ENCODE peak calls at places on chromosomes 13 and 19, in ten cellular contexts. F is lower leg skin, Z is fibroblast of pulmonary artery, W is brain microvascular endothelial cell, S is MM.1S, G is stomach, D is LNCaP clone FGC, V is tibial artery, Y is AG04450, X is testis. N is an unnamed sample.

GRCh38 chr13:49859568-49859967 is 67.1 kb upstream of the KPNA3 start:
- DNase-seq in W (peak), X (no peak), G (no peak), Y (peak), D (no peak), V (no peak), F (no peak), Z (peak), S (no peak), N (peak)

GRCh38 chr13:84296386-84296785 is 414.1 kb upstream of the SLITRK1 start:
- DNase-seq in V (no peak), S (no peak), F (no peak), Z (no peak), X (no peak), G (no peak), D (no peak), Y (no peak), W (no peak), N (no peak)

GRCh38 chr19:12985049-12985776 is 10.1 kb upstream of the NFIX start:
- DNase-seq in Y (no peak), G (peak), S (peak), D (no peak), F (peak), W (peak), X (peak), Z (no peak), V (peak), N (peak)

GRCh38 chr19:36073121-36073876 is 18.6 kb downstream of the WDR62 start:
- DNase-seq in V (no peak), D (no peak), W (no peak), Y (no peak), Z (no peak), G (no peak), S (no peak), X (no peak), F (no peak), N (no peak)

GRCh38 chr19:55528030-55528801 is 8.7 kb downstream of the SBK2 start:
- DNase-seq in Z (no peak), Y (no peak), F (no peak), S (no peak), V (no peak), W (no peak), G (no peak), D (no peak), X (no peak), N (peak)

GRCh38 chr13:35964764-35965163 is 166.4 kb downstream of the DCLK1 start:
- DNase-seq in S (no peak), V (no peak), D (peak), W (peak), Y (no peak), X (no peak), F (no peak), G (no peak), Z (peak), N (peak)

GRCh38 chr19:38917921-38918491 is 6.0 kb upstream of the CCER2 start:
- DNase-seq in V (peak), S (no peak), X (peak), G (no peak), Z (peak), F (no peak), Y (no peak), D (no peak), W (no peak), N (no peak)

GRCh38 chr19:40811478-40812341 is 12.7 kb downstream of the EGLN2 start:
- DNase-seq in X (no peak), D (no peak), G (no peak), F (no peak), W (no peak), Z (no peak), S (no peak), Y (no peak), V (no peak), N (no peak)

GRCh38 chr19:55319786-55320185 is 5.4 kb downstream of the TMEM150B start:
- DNase-seq in Y (no peak), G (no peak), W (peak), D (no peak), S (no peak), F (no peak), X (peak), Z (peak), V (no peak), N (peak)

GRCh38 chr13:27533155-27533643 is 82.8 kb upstream of the MTIF3 start:
- DNase-seq in W (peak), Y (peak), V (peak), S (peak), G (peak), F (peak), D (no peak), Z (peak), X (peak), N (peak)

GRCh38 chr13:36323951-36324566 is 22.1 kb downstream of the SPART start:
- DNase-seq in S (no peak), F (no peak), W (peak), V (no peak), X (no peak), G (no peak), Z (peak), Y (no peak), D (no peak), N (peak)

DNA sequence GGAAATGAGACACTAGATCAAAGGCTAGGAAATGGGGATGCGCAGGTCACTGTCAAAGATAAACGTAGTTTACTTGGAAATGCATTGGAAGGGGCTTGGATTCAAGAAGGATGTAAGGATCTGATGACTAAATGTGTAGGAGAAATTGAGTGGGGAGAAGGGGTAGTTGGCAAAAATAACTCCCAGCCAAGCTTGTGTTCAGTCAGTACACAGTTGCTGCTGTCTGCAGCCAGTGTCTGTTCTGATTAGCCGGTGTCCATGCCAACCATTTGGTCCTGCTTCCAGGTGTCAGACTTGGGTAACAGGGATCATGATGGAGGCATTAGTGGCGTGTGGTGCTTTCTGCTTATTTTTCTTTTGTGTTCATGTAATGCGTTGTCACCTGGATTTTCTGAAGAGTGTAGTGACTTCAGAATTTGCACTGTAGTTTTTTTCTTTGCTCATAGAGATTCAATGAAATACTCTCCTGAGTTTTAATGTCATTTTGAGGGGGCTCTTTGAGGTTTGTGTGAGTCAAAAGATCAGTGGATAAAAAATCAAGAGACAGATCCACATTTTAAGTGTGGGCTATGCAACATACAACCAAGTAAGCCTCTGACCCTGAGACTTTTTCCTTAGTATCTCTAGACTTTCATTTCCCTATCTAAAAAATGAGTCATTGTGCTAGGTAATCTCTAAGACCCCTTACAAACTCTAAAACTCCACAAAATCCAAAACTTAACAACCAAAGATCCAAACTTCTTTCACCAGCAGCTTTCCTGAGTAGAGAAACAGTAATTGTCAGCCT is 103.9 kb downstream of the WDFY2 start:
- DNase-seq in V (no peak), Z (no peak), F (no peak), S (no peak), W (no peak), G (no peak), Y (no peak), D (no peak), X (no peak), N (no peak)
- TF ChIP-seq CTCF in V (no peak), Z (no peak), F (no peak), S (no peak), W (no peak), G (no peak), Y (no peak), D (no peak), X (no peak), N (no peak)

DNA sequence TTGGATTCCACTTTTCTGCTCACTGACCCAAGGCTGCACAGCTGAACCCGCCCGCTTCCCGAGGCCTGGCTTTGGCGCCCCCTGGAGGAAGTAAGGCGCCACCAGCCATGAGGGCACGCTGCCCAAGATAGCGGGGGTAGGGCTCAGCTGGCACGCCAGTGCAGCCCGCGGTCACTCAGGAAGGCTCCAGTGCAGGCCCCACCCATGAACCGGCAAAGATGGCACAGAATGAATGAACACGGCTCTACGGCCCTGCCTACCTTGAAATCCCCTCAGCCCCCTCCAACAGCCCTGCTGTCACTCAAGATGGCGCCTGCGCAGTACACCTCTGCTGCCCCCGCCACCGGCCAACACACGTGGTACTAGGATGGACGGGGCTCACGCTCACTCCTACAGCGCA is 3.0 kb downstream of the PEG3 start:
- DNase-seq in D (peak), F (peak), V (peak), Y (no peak), Z (peak), X (peak), G (peak), S (no peak), W (peak), N (peak)
- H3K4me3 ChIP-seq in D (peak), F (no peak), V (peak), Y (no peak), Z (no peak), X (peak), G (peak), S (no peak), W (no peak), N (no peak)

GRCh38 chr19:52492991-52493470 is 34.4 kb upstream of the ZNF808 start:
- DNase-seq in S (no peak), F (peak), Z (no peak), X (peak), W (no peak), Y (no peak), G (no peak), V (no peak), D (no peak), N (no peak)
- TF ChIP-seq CTCF in S (no peak), F (no peak), Z (no peak), X (no peak), W (peak), Y (no peak), G (no peak), V (no peak), D (no peak), N (no peak)

GRCh38 chr13:110314516-110315245 is 7.6 kb downstream of the COL4A2 start:
- DNase-seq in F (peak), V (peak), D (no peak), G (no peak), Y (no peak), S (no peak), X (no peak), Z (no peak), W (no peak), N (no peak)

GRCh38 chr13:110310541-110311491 is 3.7 kb downstream of the COL4A2 start:
- DNase-seq in W (no peak), G (no peak), D (no peak), V (peak), X (no peak), F (peak), Z (no peak), S (no peak), Y (no peak), N (no peak)

GRCh38 chr13:110309661-110310524 is 2.8 kb downstream of the COL4A2 start:
- DNase-seq in F (peak), Z (no peak), G (no peak), V (peak), S (no peak), Y (no peak), W (no peak), X (no peak), D (no peak), N (no peak)

GRCh38 chr13:110311721-110312668 is 4.9 kb downstream of the COL4A2 start:
- DNase-seq in S (no peak), X (no peak), G (no peak), W (no peak), Z (no peak), Y (no peak), V (peak), F (peak), D (no peak), N (no peak)

GRCh38 chr13:110312669-110313031 is 5.6 kb downstream of the COL4A2 start:
- DNase-seq in W (peak), D (no peak), V (peak), F (peak), S (no peak), X (no peak), G (no peak), Y (no peak), Z (peak), N (peak)
- H3K4me3 ChIP-seq in W (peak), D (no peak), V (peak), F (no peak), S (no peak), X (no peak), G (no peak), Y (no peak), Z (no peak), N (no peak)

GRCh38 chr13:51849145-51850101 is 4.4 kb upstream of the TMEM272 start:
- DNase-seq in V (no peak), X (peak), S (no peak), D (no peak), Y (no peak), Z (peak), G (no peak), F (no peak), W (peak), N (peak)
- TF ChIP-seq CTCF in V (no peak), X (no peak), S (peak), D (peak), Y (peak), Z (peak), G (no peak), F (no peak), W (peak), N (peak)

GRCh38 chr13:34747507-34747906 is 194.6 kb upstream of the NBEA start:
- DNase-seq in F (no peak), D (no peak), W (no peak), Z (peak), X (no peak), S (no peak), G (no peak), Y (no peak), V (no peak), N (no peak)

GRCh38 chr13:34749046-34749445 is 193.0 kb upstream of the NBEA start:
- DNase-seq in W (no peak), F (no peak), G (no peak), Y (no peak), Z (no peak), S (no peak), X (no peak), V (no peak), D (peak), N (no peak)

GRCh38 chr13:34748078-34748477 is 194.0 kb upstream of the NBEA start:
- DNase-seq in Z (peak), D (peak), W (peak), S (no peak), Y (no peak), X (peak), F (no peak), V (peak), G (no peak), N (peak)

GRCh38 chr13:34750078-34750703 is 191.9 kb upstream of the NBEA start:
- DNase-seq in X (peak), Y (no peak), G (no peak), S (no peak), Z (peak), D (no peak), F (no peak), V (no peak), W (no peak), N (no peak)

GRCh38 chr13:34748561-34748960 is 193.5 kb upstream of the NBEA start:
- DNase-seq in F (no peak), G (no peak), Z (no peak), W (no peak), V (no peak), X (no peak), S (no peak), D (no peak), Y (no peak), N (no peak)
- H3K4me3 ChIP-seq in F (no peak), G (no peak), Z (no peak), W (no peak), V (no peak), X (no peak), S (no peak), D (no peak), Y (no peak), N (no peak)

DNA sequence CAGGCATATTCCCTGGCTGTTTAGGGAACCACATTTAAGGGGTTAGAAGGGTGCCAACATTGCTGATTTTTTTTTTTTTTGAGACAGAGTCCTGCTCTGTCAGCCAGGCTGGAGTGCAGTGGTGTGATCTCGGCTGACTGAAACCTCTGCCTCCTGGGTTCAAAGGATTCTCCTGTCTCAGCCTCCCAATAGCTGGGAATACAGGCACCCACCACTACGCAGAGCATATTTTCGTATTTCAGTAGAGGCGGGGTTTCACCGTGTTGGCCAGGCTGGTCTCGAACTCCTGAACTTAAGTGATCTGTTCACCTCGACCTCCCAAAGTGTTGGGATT is 7.8 kb upstream of the CRX start:
- DNase-seq in W (no peak), S (no peak), F (no peak), Z (no peak), X (no peak), G (no peak), Y (no peak), D (no peak), V (no peak), N (no peak)
- TF ChIP-seq CTCF in W (no peak), S (no peak), F (no peak), Z (no peak), X (no peak), G (no peak), Y (no peak), D (no peak), V (no peak), N (no peak)

GRCh38 chr13:103178986-103179695 is 112.9 kb upstream of the SLC10A2 start:
- DNase-seq in Z (no peak), W (no peak), G (no peak), D (no peak), Y (no peak), V (no peak), X (no peak), F (no peak), S (no peak), N (no peak)

GRCh38 chr13:103187621-103188020 is 121.4 kb upstream of the SLC10A2 start:
- DNase-seq in X (no peak), F (no peak), G (no peak), S (no peak), W (no peak), Z (no peak), V (no peak), Y (no peak), D (no peak), N (no peak)

GRCh38 chr13:103188688-103189326 is 122.6 kb upstream of the SLC10A2 start:
- DNase-seq in G (no peak), W (no peak), V (no peak), Z (peak), D (no peak), X (no peak), S (peak), F (no peak), Y (no peak), N (peak)

DNA sequence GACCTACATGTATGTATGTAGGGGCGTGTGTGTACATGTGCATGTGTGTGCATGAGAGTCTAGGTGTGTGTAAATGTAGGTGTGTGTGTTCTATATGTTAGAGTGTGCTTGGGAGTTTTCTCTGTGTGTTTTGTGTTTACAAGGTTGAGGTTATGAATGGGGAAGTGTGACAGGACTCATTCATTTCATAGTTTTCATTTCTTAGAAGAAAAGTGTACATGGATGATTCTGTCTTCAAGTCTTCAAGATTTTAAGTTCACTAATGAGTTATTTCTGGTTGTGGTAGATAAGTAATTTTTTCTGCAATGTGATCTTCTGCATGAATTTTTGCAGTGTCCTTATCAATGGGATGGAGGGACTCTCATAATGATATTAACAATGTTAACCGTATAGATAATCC is 118.2 kb upstream of the SLC10A2 start:
- DNase-seq in D (no peak), V (no peak), Y (no peak), G (no peak), X (no peak), S (no peak), W (no peak), F (no peak), Z (no peak), N (no peak)
- H3K4me3 ChIP-seq in D (no peak), V (no peak), Y (no peak), G (no peak), X (no peak), S (no peak), W (no peak), F (no peak), Z (no peak), N (no peak)

GRCh38 chr19:50147462-50148423 is 15.3 kb downstream of the IZUMO2 start:
- DNase-seq in Y (peak), D (peak), X (peak), S (peak), G (peak), Z (peak), W (peak), V (peak), F (peak), N (peak)
- TF ChIP-seq CTCF in Y (peak), D (peak), X (no peak), S (no peak), G (no peak), Z (peak), W (peak), V (no peak), F (no peak), N (peak)

DNA sequence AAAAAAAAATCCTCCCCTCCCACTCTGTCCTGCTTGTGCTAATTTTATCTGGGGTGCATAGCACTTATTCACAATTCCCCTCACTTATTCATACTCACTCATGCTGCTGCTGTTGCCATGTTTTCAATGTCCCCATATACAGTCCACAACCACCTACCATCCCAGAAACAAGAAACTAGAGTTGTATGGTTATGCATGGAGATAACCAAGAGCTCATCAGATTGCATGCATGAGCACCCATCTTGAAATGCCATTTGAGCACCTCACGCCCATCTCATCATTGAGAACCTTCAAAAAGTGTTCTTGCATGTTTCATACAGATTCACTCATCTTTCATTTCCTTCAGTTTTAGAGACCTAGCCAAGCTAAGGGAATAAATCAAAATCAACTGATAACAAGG is 15.1 kb upstream of the N4BP2L2 start:
- DNase-seq in G (no peak), W (no peak), X (no peak), D (no peak), Z (no peak), F (no peak), V (no peak), S (no peak), Y (no peak), N (no peak)
- H3K4me3 ChIP-seq in G (no peak), W (no peak), X (no peak), D (no peak), Z (no peak), F (no peak), V (no peak), S (no peak), Y (no peak), N (no peak)